ENCODE peak calls at places on chromosomes 2 and 18, in five cellular contexts. U is astrocyte of the spinal cord; E is CD8-positive, alpha-beta T cell; N is foreskin keratinocyte; C is endodermal cell. S is an unnamed sample.

GRCh38 chr2:204226305-204226861 is 289.8 kb downstream of the ICOS start:
- DNase-seq in E (no peak), N (no peak), U (no peak), C (no peak), S (no peak)

GRCh38 chr2:66539452-66539851 is 104.5 kb downstream of the MEIS1 start:
- DNase-seq in N (peak), U (peak), E (no peak), C (no peak), S (peak)

GRCh38 chr2:68734176-68734575 is 435 bp upstream of the ARHGAP25 start:
- DNase-seq in U (no peak), N (no peak), E (no peak), C (no peak), S (no peak)

GRCh38 chr2:159201321-159202063 is 85.0 kb downstream of the WDSUB1 start:
- DNase-seq in C (no peak), N (no peak), U (peak), E (no peak), S (no peak)

GRCh38 chr2:225334524-225334923 is 65.0 kb upstream of the NYAP2 start:
- DNase-seq in C (no peak), U (peak), E (no peak), N (no peak), S (no peak)

GRCh38 chr2:164371916-164372315 is 249.4 kb downstream of the GRB14 start:
- DNase-seq in E (no peak), N (peak), C (no peak), U (no peak), S (no peak)

GRCh38 chr2:65320042-65320711 is 92.5 kb downstream of the ACTR2 start:
- DNase-seq in C (peak), U (peak), N (peak), E (no peak), S (peak)

GRCh38 chr2:70688427-70688826 is 79.6 kb downstream of the ADD2 start:
- DNase-seq in N (no peak), C (peak), E (no peak), U (no peak), S (no peak)

GRCh38 chr2:224723606-224724217 is 7.5 kb upstream of the CCDC195 start:
- DNase-seq in C (no peak), U (peak), E (no peak), N (peak), S (no peak)

GRCh38 chr2:30232027-30232800 is 880 bp downstream of the LBH start:
- DNase-seq in C (peak), E (peak), N (no peak), U (peak), S (no peak)

GRCh38 chr2:190031971-190032623 is 30.4 kb downstream of the MSTN start:
- DNase-seq in E (no peak), N (no peak), C (no peak), U (no peak), S (no peak)

GRCh38 chr2:152115952-152116351 is 17.1 kb upstream of the CACNB4 start:
- DNase-seq in U (no peak), E (no peak), N (no peak), C (peak), S (no peak)
- TF ChIP-seq CTCF in U (no peak), E (no peak), N (peak), C (peak), S (no peak)

GRCh38 chr2:33126552-33126951 is 179.8 kb downstream of the LTBP1 start:
- DNase-seq in N (no peak), U (no peak), E (no peak), C (no peak), S (no peak)
- TF ChIP-seq CTCF in N (peak), U (peak), E (no peak), C (peak), S (peak)

GRCh38 chr18:5295231-5295920 is at the start of gene ZBTB14:
- DNase-seq in N (no peak), E (peak), C (peak), U (peak), S (no peak)

GRCh38 chr18:5295981-5296705 is 617 bp upstream of the ZBTB14 start:
- DNase-seq in C (peak), N (peak), U (peak), E (peak), S (peak)

GRCh38 chr18:5296706-5297320 is 1.3 kb upstream of the ZBTB14 start:
- DNase-seq in C (peak), E (peak), U (peak), N (peak), S (peak)

GRCh38 chr18:5297582-5297981 is 2.1 kb upstream of the ZBTB14 start:
- DNase-seq in U (no peak), N (no peak), C (no peak), E (no peak), S (no peak)

GRCh38 chr18:5298156-5298852 is 2.8 kb upstream of the ZBTB14 start:
- DNase-seq in E (no peak), C (no peak), N (no peak), U (peak), S (no peak)
- TF ChIP-seq CTCF in E (no peak), C (no peak), N (no peak), U (no peak), S (no peak)

GRCh38 chr18:33606621-33607020 is 28.6 kb downstream of the ASXL3 start:
- DNase-seq in C (no peak), E (no peak), U (no peak), N (no peak), S (no peak)
- TF ChIP-seq CTCF in C (peak), E (no peak), U (no peak), N (no peak), S (peak)

GRCh38 chr2:45069711-45070664 is 60.7 kb upstream of the SIX2 start:
- DNase-seq in U (no peak), N (no peak), E (no peak), C (no peak), S (no peak)
- TF ChIP-seq CTCF in U (no peak), N (no peak), E (no peak), C (no peak), S (no peak)

GRCh38 chr18:79723036-79723435 is 43.4 kb downstream of the CTDP1 start:
- DNase-seq in N (no peak), E (no peak), U (no peak), C (no peak), S (no peak)
- TF ChIP-seq CTCF in N (no peak), E (no peak), U (no peak), C (no peak), S (no peak)

GRCh38 chr2:201451330-201452057 is at the start of the genes STRADB and TRAK2:
- DNase-seq in N (peak), U (peak), E (peak), C (peak), S (peak)
- TF ChIP-seq CTCF in N (peak), U (peak), E (no peak), C (peak), S (no peak)

GRCh38 chr2:222899413-222900181 is 38.8 kb downstream of the ACSL3 start:
- DNase-seq in E (no peak), U (no peak), N (peak), C (no peak), S (no peak)
- TF ChIP-seq CTCF in E (no peak), U (no peak), N (no peak), C (no peak), S (no peak)

S was measured in HFF-Myc.